ENCODE peak calls at places on chromosomes 12 and 14, in seven cellular contexts. H is CD4-positive, CD25-positive, alpha-beta regulatory T cell; F is transverse colon; J is CD8-positive, alpha-beta T cell; E is pancreas; V is CD8-positive, alpha-beta memory T cell; Q is CD4-positive, alpha-beta memory T cell. L is an unnamed sample. For H3K4me1, the result is how much of the 10 kb centered on the place peaks cover.

GRCh38 chr14:95564060-95564459 is 29.2 kb downstream of the GLRX5 start:
- DNase-seq in H (no peak), F (no peak), J (no peak), E (no peak), V (no peak), Q (no peak), L (peak)

GRCh38 chr12:37546901-37547475 is 769.6 kb upstream of the ALG10B start:
- DNase-seq in H (no peak), F (no peak), J (no peak), E (no peak), V (no peak), Q (no peak), L (no peak)

GRCh38 chr12:112160611-112161010 is 35.3 kb downstream of the TRAFD1 start:
- DNase-seq in H (no peak), F (no peak), J (no peak), E (peak), V (no peak), Q (no peak), L (no peak)

GRCh38 chr12:41368006-41368405 is 179.9 kb downstream of the PDZRN4 start:
- DNase-seq in H (no peak), F (no peak), J (no peak), E (no peak), V (no peak), Q (no peak), L (no peak)

GRCh38 chr12:105270671-105271255 is 34.8 kb upstream of the APPL2 start:
- DNase-seq in H (no peak), F (no peak), J (no peak), E (no peak), V (no peak), Q (no peak), L (no peak)

GRCh38 chr12:64029013-64029857 is 184.7 kb downstream of the SRGAP1 start:
- DNase-seq in H (no peak), F (no peak), J (no peak), E (no peak), V (no peak), Q (no peak), L (no peak)

GRCh38 chr14:57389646-57390036 is 745 bp upstream of the NAA30 start:
- DNase-seq in H (no peak), F (peak), J (no peak), E (no peak), V (no peak), Q (no peak), L (no peak)

GRCh38 chr12:5556946-5557673 is 125.2 kb downstream of the NTF3 start:
- DNase-seq in H (no peak), F (no peak), J (no peak), E (no peak), V (no peak), Q (no peak), L (no peak)

GRCh38 chr12:131112016-131112415 is 158.3 kb downstream of the ADGRD1 start:
- DNase-seq in H (no peak), F (no peak), J (no peak), E (no peak), V (no peak), Q (no peak), L (peak)

GRCh38 chr14:65945333-65945732 is 532.8 kb downstream of the FUT8 start:
- DNase-seq in H (no peak), F (no peak), J (no peak), E (no peak), V (no peak), Q (no peak), L (no peak)

GRCh38 chr12:12996235-12996634 is 3.8 kb downstream of the HEBP1 start:
- DNase-seq in H (no peak), F (no peak), J (no peak), E (no peak), V (no peak), Q (no peak), L (no peak)

GRCh38 chr14:65788876-65789859 is 376.6 kb downstream of the FUT8 start:
- DNase-seq in H (no peak), F (no peak), J (no peak), E (no peak), V (no peak), Q (no peak), L (no peak)

GRCh38 chr14:87508333-87508732 is 484.6 kb downstream of the GALC start:
- DNase-seq in H (no peak), F (no peak), J (no peak), E (no peak), V (no peak), Q (no peak), L (no peak)

GRCh38 chr12:87127272-87127671 is 871.1 kb upstream of the MGAT4C start:
- DNase-seq in H (no peak), F (no peak), J (no peak), E (no peak), V (no peak), Q (no peak), L (no peak)

GRCh38 chr12:12482150-12482761 is 80.4 kb downstream of the DUSP16 start:
- DNase-seq in H (peak), F (no peak), J (no peak), E (no peak), V (peak), Q (peak), L (no peak)

GRCh38 chr14:68662395-68662794 is 130.5 kb downstream of the ZFP36L1 start:
- DNase-seq in H (no peak), F (no peak), J (no peak), E (no peak), V (no peak), Q (no peak), L (no peak)

GRCh38 chr14:68665792-68666195 is 127.1 kb downstream of the ZFP36L1 start:
- DNase-seq in H (no peak), F (no peak), J (no peak), E (no peak), V (no peak), Q (no peak), L (no peak)

GRCh38 chr14:68665116-68665515 is 127.8 kb downstream of the ZFP36L1 start:
- DNase-seq in H (no peak), F (no peak), J (no peak), E (no peak), V (no peak), Q (no peak), L (no peak)

GRCh38 chr14:68663385-68664076 is 129.3 kb downstream of the ZFP36L1 start:
- DNase-seq in H (no peak), F (no peak), J (no peak), E (no peak), V (no peak), Q (no peak), L (no peak)

GRCh38 chr14:68664225-68664681 is 128.6 kb downstream of the ZFP36L1 start:
- DNase-seq in H (no peak), F (no peak), J (no peak), E (no peak), V (no peak), Q (no peak), L (no peak)
- H3K4me1 ChIP-seq in H (under half), F (under half), J (under half), E (under half), V (under half), Q (under half), L (under half)

GRCh38 chr12:7346571-7347225 is 42.8 kb downstream of the ACSM4 start:
- DNase-seq in H (no peak), F (no peak), J (no peak), E (no peak), V (no peak), Q (peak), L (no peak)

GRCh38 chr12:7349418-7349817 is 45.5 kb downstream of the ACSM4 start:
- DNase-seq in H (no peak), F (no peak), J (no peak), E (no peak), V (no peak), Q (no peak), L (no peak)

GRCh38 chr12:7345232-7345631 is 41.4 kb downstream of the ACSM4 start:
- DNase-seq in H (no peak), F (no peak), J (no peak), E (no peak), V (no peak), Q (no peak), L (no peak)

GRCh38 chr12:7339675-7340074 is 35.8 kb downstream of the ACSM4 start:
- DNase-seq in H (no peak), F (no peak), J (no peak), E (no peak), V (no peak), Q (peak), L (no peak)

GRCh38 chr12:7344831-7345230 is 41.0 kb downstream of the ACSM4 start:
- DNase-seq in H (no peak), F (no peak), J (no peak), E (no peak), V (no peak), Q (no peak), L (no peak)
- H3K4me1 ChIP-seq in H (under half), F (under half), J (under half), E (under half), V (under half), Q (under half), L (under half)

GRCh38 chr12:70553391-70553859 is 83.8 kb downstream of the PTPRB start:
- DNase-seq in H (no peak), F (no peak), J (no peak), E (no peak), V (no peak), Q (no peak), L (no peak)

GRCh38 chr12:70555081-70555480 is 82.1 kb downstream of the PTPRB start:
- DNase-seq in H (no peak), F (no peak), J (no peak), E (no peak), V (no peak), Q (no peak), L (no peak)

GRCh38 chr12:70549340-70550179 is 87.7 kb downstream of the PTPRB start:
- DNase-seq in H (no peak), F (no peak), J (no peak), E (no peak), V (no peak), Q (no peak), L (no peak)

DNA sequence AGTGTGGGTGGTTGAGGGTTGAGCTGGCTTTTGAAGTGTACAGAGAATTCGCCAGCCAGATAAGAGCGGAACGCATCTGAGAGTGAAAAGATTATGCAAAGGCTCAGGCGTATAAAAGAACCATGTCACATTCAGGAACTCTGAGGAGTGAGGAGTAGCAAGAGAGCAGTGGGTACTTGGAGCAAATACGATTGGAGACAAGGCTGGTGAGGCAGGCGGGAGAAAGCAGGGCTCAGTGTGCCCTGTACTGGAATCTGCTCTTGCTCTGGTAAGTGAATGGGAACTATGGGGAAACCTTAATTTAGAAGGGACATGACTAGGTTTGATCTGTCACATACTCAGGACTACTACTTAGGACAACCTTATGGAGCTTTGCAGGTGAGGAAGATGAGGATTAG is 87.0 kb downstream of the PTPRB start:
- DNase-seq in H (no peak), F (no peak), J (no peak), E (no peak), V (no peak), Q (no peak), L (no peak)
- H3K4me1 ChIP-seq in H (under half), F (under half), J (under half), E (under half), V (under half), Q (under half), L (under half)

GRCh38 chr12:50533203-50533584 is 28.4 kb downstream of the DIP2B start:
- DNase-seq in H (no peak), F (no peak), J (no peak), E (no peak), V (no peak), Q (no peak), L (no peak)
- H3K4me1 ChIP-seq in H (under half), F (under half), J (under half), E (under half), V (under half), Q (under half), L (under half)

GRCh38 chr12:68621092-68622081 is 10.7 kb downstream of the RAP1B start:
- DNase-seq in H (no peak), F (no peak), J (no peak), E (no peak), V (no peak), Q (no peak), L (no peak)
- H3K4me1 ChIP-seq in H (half or more), F (under half), J (half or more), E (under half), V (half or more), Q (half or more), L (half or more)

DNA sequence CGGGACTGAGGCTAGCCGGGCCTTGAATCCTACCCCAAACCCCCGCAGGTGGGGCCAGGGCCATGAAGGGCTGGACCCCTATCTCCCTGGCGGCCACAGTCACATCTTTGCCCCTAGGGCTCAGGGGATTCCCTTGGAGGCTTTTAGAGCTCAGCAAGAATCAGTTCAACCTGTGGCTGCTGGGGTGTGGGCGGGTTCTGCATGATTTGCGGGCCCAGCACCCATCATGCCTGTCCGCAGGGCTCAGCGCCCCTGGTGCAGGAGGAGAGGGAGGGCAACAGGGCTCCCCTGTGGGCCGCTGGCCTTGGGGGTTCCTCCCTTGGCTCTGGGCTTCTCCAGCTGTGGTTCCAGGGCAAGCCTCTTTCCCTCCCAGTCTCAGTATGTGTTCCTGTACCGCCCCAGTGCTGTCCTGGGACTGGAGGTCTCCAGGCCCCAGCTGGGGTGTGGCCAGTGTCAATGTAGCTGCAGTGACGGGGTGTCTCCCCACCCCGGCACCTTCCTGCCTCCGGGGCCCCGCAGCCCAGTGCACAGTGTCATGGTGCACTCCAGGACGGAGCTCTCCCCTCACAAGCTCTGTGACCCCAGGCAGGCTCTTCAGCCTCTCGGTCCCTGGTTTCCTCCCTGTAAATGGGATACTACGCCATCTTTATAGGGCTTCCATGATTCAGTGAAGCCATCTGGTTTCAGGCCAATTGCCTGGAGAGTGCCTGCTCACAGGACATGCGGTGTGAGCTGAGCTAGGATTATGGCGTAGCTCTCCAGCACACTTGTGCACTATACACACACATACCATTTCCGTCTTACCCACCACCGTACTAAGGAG is 9.9 kb upstream of the LBHD2 start:
- DNase-seq in H (no peak), F (no peak), J (no peak), E (no peak), V (no peak), Q (no peak), L (no peak)
- H3K4me1 ChIP-seq in H (under half), F (under half), J (under half), E (under half), V (under half), Q (under half), L (under half)

GRCh38 chr14:93044601-93045000 is 71.1 kb downstream of the ITPK1 start:
- DNase-seq in H (no peak), F (no peak), J (no peak), E (no peak), V (no peak), Q (no peak), L (no peak)

GRCh38 chr14:93045211-93045674 is 70.5 kb downstream of the ITPK1 start:
- DNase-seq in H (no peak), F (no peak), J (no peak), E (no peak), V (no peak), Q (no peak), L (no peak)

GRCh38 chr14:93044116-93044515 is 71.6 kb downstream of the ITPK1 start:
- DNase-seq in H (no peak), F (no peak), J (no peak), E (no peak), V (no peak), Q (no peak), L (no peak)

GRCh38 chr14:93041830-93042229 is 73.9 kb downstream of the ITPK1 start:
- DNase-seq in H (no peak), F (no peak), J (no peak), E (no peak), V (no peak), Q (no peak), L (no peak)

DNA sequence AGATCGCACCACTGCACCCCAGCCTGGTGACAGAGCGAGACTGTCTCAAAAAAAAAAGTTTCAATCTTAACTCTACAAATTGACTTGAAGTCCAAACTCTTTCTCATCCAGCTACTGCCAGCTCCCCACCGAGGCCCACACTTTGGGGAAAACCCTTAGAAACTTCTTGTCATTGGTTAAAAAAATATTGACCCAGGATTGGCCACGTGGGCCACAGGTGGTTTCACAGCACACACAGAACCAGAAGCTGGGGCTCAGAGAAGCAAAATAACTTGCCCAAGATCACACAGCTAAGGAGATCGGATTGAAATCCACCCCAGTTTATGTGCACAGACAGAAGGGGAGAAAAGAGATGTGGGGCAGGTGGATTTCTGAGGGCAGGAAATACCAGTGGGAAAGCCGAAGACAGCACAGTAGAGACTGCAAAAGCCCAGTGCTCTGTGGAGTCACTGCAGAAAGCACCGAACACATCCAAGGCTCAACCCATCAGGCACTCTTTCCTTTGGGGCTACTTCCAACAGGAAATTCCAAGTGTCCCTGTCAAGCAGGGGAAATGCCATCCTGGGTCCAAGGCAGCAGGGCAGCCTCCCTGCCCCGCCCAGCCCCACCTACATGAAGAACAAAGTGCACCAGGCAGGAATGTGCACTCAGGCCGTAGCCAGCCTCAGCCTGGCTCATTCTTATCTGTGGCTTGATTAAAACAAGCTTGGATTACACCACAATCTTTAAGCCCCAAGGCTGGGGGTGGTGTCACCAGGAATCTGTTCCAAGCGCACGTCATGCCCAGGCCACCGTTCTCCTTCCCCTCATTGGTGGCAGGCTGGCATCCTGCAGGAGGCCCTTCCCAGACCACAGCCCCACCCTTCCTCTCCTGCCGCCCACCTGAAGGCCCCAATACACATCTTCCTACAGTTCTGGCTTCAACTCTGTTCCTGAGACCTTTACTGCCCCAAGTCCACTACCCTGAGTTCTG is 72.5 kb downstream of the ITPK1 start:
- DNase-seq in H (no peak), F (peak), J (no peak), E (peak), V (no peak), Q (no peak), L (peak)
- H3K4me1 ChIP-seq in H (under half), F (half or more), J (half or more), E (under half), V (under half), Q (under half), L (under half)

DNA sequence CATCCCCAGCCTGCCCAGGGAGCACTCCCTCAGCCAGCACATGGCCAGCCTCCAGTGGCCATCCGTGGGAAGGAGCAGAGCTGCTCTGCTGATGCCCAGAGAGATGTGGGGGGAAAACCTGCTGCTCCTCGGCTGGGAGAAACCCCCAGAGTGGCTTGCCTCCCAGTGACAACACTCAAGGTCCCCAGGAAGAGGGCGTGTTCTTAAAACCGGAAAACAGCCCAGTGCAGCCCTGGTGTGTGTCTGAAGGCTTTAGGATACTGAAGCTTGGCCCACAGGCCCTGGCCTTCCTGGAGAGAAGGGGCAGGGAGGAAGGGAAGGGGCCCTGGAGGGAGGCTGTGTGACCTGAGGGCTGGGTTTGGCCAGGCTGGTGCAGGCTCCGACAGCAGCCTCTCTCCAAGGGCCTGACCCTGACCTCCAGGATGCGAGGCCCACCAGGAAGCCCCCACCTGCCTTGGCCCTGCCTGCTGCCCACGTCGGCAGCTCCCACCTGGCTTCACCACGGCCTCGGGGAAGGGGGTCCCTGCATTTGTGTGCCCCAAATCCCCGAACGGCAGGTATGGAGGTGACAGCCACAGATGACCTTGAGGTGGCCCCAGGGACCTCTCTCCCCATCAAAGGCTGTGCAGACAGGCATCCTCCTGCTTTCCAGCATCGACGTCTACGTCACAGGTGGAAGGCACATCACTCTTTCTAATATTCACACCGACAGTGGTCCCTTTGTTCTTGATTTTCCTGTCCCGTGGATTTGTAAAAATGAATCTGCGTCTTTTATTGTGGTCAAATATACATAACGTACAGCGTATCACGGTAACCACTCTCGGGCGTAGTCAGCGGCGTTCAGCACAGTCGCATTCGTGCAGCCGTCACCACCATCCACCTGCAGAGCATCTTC is 190.0 kb upstream of the C14orf180 start:
- DNase-seq in H (no peak), F (no peak), J (no peak), E (peak), V (peak), Q (peak), L (no peak)
- H3K4me1 ChIP-seq in H (half or more), F (under half), J (half or more), E (under half), V (half or more), Q (half or more), L (under half)

L was measured in psoas muscle.